ENCODE peak calls at places on chromosome 20, in four cellular contexts. W is activated CD4-positive, alpha-beta T cell treated with anti-CD3 and anti-CD28 coated beads, Interleukin-2, amount 50 U/mL, for 24 hours; A is cardiac muscle cell; Y is activated naive CD4-positive, alpha-beta T cell treated with anti-CD3 and anti-CD28 coated beads for 36 hours. G is an unnamed sample.

GRCh38 chr20:48760403-48760889 is 67.4 kb downstream of the PREX1 start:
- DNase-seq in W (peak), A (no peak), Y (peak), G (no peak)

GRCh38 chr20:58864346-58864745 is 11.8 kb downstream of the GNAS start:
- DNase-seq in W (no peak), A (no peak), Y (no peak), G (no peak)

GRCh38 chr20:7106910-7107309 is 339.4 kb downstream of the BMP2 start:
- DNase-seq in W (no peak), A (no peak), Y (no peak), G (no peak)

GRCh38 chr20:23971320-23971719 is 17.3 kb downstream of the GGTLC1 start:
- DNase-seq in W (no peak), A (no peak), Y (no peak), G (no peak)

GRCh38 chr20:19275630-19276071 is 63.2 kb downstream of the SLC24A3 start:
- DNase-seq in W (no peak), A (no peak), Y (no peak), G (peak)

GRCh38 chr20:8234580-8234979 is 102.5 kb downstream of the PLCB1 start:
- DNase-seq in W (no peak), A (no peak), Y (no peak), G (no peak)

GRCh38 chr20:38110525-38111178 is 54.4 kb downstream of the TGM2 start:
- DNase-seq in W (no peak), A (no peak), Y (no peak), G (no peak)

GRCh38 chr20:9401381-9401780 is 113.0 kb upstream of the LAMP5 start:
- DNase-seq in W (no peak), A (no peak), Y (no peak), G (no peak)

GRCh38 chr20:51360451-51361230 is 181.9 kb downstream of the NFATC2 start:
- DNase-seq in W (no peak), A (no peak), Y (no peak), G (no peak)

G was measured in cerebellar cortex.